ENCODE peak calls at places on chromosomes 13 and 19, in seven cellular contexts. T is SK-N-SH, S is K562, M is GM12891, B is H1, X is HepG2, Q is GM12878. Z is an unnamed sample.
A peak's percentile ranks its signal among the peaks of the same experiment; 100 is the strongest.

GRCh38 chr13:71210861-71211260 is 656.1 kb downstream of the DACH1 start:
- DNase-seq in T (no peak), S (no peak), M (no peak), B (no peak), X (no peak), Q (no peak), Z (no peak)

GRCh38 chr13:91123456-91124127 is 223.9 kb upstream of the MIR17HG start:
- DNase-seq in T (no peak), S (no peak), M (no peak), B (no peak), X (no peak), Q (no peak), Z (no peak)

GRCh38 chr19:3276341-3276799 is 51.9 kb downstream of the CELF5 start:
- DNase-seq in T (peak; percentile 86), S (peak; percentile 83), M (peak; percentile 49), B (peak; percentile 95), X (peak; percentile 60), Q (no peak), Z (no peak)

GRCh38 chr19:33674575-33675367 is 53.0 kb downstream of the CHST8 start:
- DNase-seq in T (peak; percentile 63), S (no peak), M (no peak), B (no peak), X (no peak), Q (no peak), Z (no peak)

GRCh38 chr19:30689474-30689873 is 317.3 kb downstream of the ZNF536 start:
- DNase-seq in T (peak; percentile 52), S (no peak), M (no peak), B (no peak), X (no peak), Q (no peak), Z (no peak)

GRCh38 chr19:12859546-12859945 is 21.2 kb downstream of the MAST1 start:
- DNase-seq in T (no peak), S (no peak), M (no peak), B (no peak), X (no peak), Q (no peak), Z (no peak)

GRCh38 chr19:4555657-4556561 is 3.6 kb downstream of the SEMA6B start:
- DNase-seq in T (peak; percentile 77), S (peak; percentile 91), M (no peak), B (no peak), X (no peak), Q (no peak), Z (no peak)

GRCh38 chr13:43878897-43879322 is 630 bp downstream of the CCDC122 start:
- DNase-seq in T (no peak), S (no peak), M (peak; percentile 17), B (no peak), X (peak; percentile 31), Q (peak; percentile 13), Z (peak; percentile 15)

GRCh38 chr13:48853381-48854102 is 122.2 kb upstream of the FNDC3A start:
- DNase-seq in T (no peak), S (no peak), M (no peak), B (no peak), X (no peak), Q (no peak), Z (no peak)

GRCh38 chr19:3358919-3359849 is 7.2 kb upstream of the NFIC start:
- DNase-seq in T (peak; percentile 92), S (peak; percentile 95), M (peak; percentile 83), B (no peak), X (no peak), Q (no peak), Z (peak; percentile 89)

GRCh38 chr19:46357846-46358583 is 11.1 kb downstream of the PPP5C start:
- DNase-seq in T (no peak), S (no peak), M (no peak), B (no peak), X (no peak), Q (no peak), Z (no peak)

GRCh38 chr13:48436661-48437242 is 23.8 kb upstream of the LPAR6 start:
- DNase-seq in T (no peak), S (no peak), M (no peak), B (no peak), X (no peak), Q (no peak), Z (no peak)

GRCh38 chr13:101455863-101456262 is 3.4 kb downstream of the ITGBL1 start:
- DNase-seq in T (no peak), S (no peak), M (no peak), B (no peak), X (no peak), Q (no peak), Z (no peak)

GRCh38 chr19:16157601-16158000 is 14.1 kb downstream of the HSH2D start:
- DNase-seq in T (no peak), S (no peak), M (no peak), B (no peak), X (no peak), Q (no peak), Z (no peak)

GRCh38 chr13:100344544-100344943 is 244.0 kb downstream of the GGACT start:
- DNase-seq in T (no peak), S (no peak), M (no peak), B (no peak), X (no peak), Q (no peak), Z (no peak)

GRCh38 chr13:107734891-107735620 is 480.3 kb downstream of the LIG4 start:
- DNase-seq in T (no peak), S (no peak), M (no peak), B (no peak), X (no peak), Q (no peak), Z (no peak)

GRCh38 chr13:80340643-80341097 is 256 bp downstream of the SPRY2 start:
- DNase-seq in T (no peak), S (no peak), M (no peak), B (no peak), X (peak; percentile 18), Q (no peak), Z (no peak)

GRCh38 chr19:2207991-2208860 is 27.9 kb downstream of the PLEKHJ1 start:
- DNase-seq in T (no peak), S (peak; percentile 61), M (peak; percentile 82), B (no peak), X (no peak), Q (no peak), Z (peak; percentile 70)

GRCh38 chr13:107124129-107124718 is 556.3 kb upstream of the ARGLU1 start:
- DNase-seq in T (peak; percentile 21), S (no peak), M (no peak), B (no peak), X (peak; percentile 18), Q (no peak), Z (no peak)

GRCh38 chr13:39350461-39350881 is 252.5 kb downstream of the LHFPL6 start:
- DNase-seq in T (no peak), S (no peak), M (no peak), B (no peak), X (no peak), Q (no peak), Z (no peak)
- TF ChIP-seq POLR2AphosphoS5 in T (no peak), S (no peak), M (no peak), B (no peak), X (no peak), Q (no peak), Z (no peak)

DNA sequence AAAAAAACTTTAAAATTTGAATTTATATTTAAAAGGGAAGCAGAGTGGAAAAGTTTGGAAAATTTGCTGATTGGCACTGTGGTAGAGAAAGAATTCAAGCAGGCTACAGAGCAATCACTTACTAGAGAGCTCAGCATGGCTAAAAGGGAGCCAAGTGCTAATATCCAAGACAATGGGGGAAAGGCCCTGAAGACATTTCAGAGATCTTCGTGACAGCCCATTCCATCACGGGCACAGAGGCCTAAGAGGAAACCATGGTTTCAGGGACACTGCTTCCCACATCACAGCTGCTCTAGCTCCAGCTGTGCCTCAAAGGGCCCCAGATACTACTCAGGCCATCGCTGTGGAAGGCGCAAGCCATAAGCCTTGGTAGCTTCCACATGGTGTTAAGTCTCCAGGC is 73.7 kb downstream of the SGCG start:
- DNase-seq in T (no peak), S (no peak), M (no peak), B (no peak), X (no peak), Q (no peak), Z (no peak)
- TF ChIP-seq TAF1 in T (no peak), S (no peak), M (no peak), B (no peak), X (no peak), Q (no peak), Z (no peak)

DNA sequence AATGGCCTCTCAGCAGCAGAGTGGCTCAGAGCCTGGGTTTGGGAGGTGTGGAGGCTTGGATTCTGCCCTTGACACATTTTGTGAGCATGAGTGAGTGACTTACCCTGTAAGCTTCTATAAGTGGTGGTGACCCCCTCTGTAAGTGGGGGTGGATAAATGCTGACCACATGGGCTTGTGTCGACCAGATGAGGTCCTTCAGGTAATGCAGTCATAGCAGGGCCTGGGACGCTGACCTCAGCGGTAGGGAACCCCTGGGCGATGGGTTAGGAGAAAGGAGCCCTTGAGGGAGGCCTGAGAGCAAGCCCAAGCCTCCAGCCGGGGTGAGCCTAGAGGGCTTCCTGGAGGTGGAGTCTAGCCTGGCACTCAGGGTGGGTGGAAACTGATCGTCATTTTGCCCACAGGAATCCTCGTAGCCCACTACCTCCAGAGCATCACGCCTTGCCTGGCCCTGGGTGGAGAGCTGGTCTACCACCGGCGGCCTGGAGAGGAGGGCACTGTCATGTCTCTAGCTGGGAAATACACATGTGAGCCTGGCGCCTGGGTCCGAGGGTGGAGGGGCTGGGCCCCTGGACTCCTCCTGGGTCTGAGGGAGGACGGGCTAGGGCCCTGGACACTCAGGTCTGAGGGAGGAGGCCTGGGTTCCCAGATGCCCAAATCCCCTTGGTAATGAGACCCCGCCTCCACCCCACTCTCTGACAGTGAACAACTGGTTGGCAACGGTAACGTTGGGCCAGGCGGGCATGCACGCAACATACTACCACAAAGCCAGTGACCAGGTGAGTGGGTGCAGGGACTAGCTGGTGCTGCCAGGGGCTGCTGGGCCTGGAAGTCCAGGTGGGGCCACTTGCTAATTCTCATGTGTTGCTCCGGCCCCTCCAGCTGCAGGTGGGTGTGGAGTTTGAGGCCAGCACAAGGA is 5.0 kb upstream of the APOE start:
- DNase-seq in T (no peak), S (no peak), M (no peak), B (no peak), X (no peak), Q (no peak), Z (no peak)
- TF ChIP-seq POLR2AphosphoS5 in T (no peak), S (no peak), M (no peak), B (peak; percentile 13), X (no peak), Q (no peak), Z (peak; percentile 3)

DNA sequence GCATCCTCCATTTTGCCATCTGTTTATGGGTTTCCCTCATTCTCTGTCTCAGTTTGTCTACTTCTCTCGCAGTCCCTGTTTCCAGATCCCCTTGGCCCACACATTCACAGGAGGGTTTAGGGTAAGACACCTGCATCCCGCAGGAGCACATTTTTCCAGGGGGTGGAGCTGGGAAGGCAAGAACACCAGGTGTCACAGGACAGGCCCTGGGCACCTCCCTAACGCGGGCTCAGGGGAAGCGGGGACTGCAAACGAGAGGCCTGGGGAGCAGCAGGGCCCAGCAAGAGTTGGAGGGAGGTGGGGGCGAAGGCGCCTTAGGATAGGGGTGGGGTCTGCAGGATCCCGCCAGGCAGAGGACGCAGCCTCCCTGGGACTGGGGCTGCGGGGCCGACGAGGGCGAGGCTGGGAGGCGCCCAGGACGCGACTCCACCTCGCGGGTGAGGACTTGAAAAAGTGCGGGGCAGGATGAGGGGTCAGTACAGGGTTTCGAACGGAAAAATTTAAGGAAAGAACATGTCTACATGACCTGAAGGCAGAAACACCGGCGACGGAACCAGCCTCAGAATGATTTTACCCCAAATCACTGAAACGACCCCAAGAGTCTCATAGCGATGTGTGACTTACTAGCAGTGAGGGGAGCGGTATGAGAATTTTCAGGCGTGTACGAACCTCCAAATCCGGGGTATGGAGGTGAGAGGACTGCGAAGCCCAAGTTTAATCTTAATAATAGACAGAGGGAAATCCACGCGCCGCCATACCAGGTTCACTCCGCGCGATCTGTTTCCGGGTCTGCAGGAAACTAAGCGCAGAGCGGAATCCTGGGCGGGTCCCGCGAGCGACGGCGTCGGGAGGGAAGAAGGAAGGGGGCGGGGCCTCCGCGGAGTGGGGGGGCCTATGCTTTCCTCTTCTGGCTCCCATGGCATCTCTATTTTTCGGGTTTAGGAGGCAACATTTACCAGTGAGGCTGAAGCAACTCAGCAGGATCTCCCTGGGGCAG is 7.1 kb upstream of the ERVV-2 start:
- DNase-seq in T (peak; percentile 85), S (peak; percentile 39), M (no peak), B (no peak), X (no peak), Q (no peak), Z (no peak)
- TF ChIP-seq TAF1 in T (no peak), S (no peak), M (no peak), B (no peak), X (no peak), Q (no peak), Z (no peak)

Z was measured in GM12892.